ENCODE peak calls at places on chromosome 10, in nine cellular contexts. One of them, this sample, is unnamed.
A peak's percentile ranks its signal among the peaks of the same experiment; 100 is the strongest.

GRCh38 chr10:1083581-1083980 is 27.4 kb downstream of the WDR37 start:
- DNase-seq in stimulated activated CD8-positive, alpha-beta memory T cell treated with anti-CD3 and anti-CD28 coated beads, Interleukin-7, amount 100 ng/mL, for 4 hours: no peak
- DNase-seq in astrocyte of the spinal cord: no peak
- DNase-seq in NCI-H1436: no peak
- DNase-seq in T follicular helper cell: no peak
- DNase-seq in activated CD8-positive, alpha-beta memory T cell treated with anti-CD3 and anti-CD28 coated beads, Interleukin-2, amount 50 U/mL, for 48 hours: no peak
- DNase-seq in activated naive CD8-positive, alpha-beta T cell treated with anti-CD3 and anti-CD28 coated beads for 36 hours: no peak
- DNase-seq in T-cell: no peak
- DNase-seq in activated CD4-positive, alpha-beta T cell treated with anti-CD3 and anti-CD28 coated beads for 48 hours: no peak
- DNase-seq in this sample: no peak

GRCh38 chr10:62817120-62817762 is 1.1 kb upstream of the EGR2 start:
- DNase-seq in T-cell: no peak
- DNase-seq in T follicular helper cell: peak; percentile 46
- DNase-seq in astrocyte of the spinal cord: peak; percentile 32
- DNase-seq in activated CD4-positive, alpha-beta T cell treated with anti-CD3 and anti-CD28 coated beads for 48 hours: peak; percentile 73
- DNase-seq in activated CD8-positive, alpha-beta memory T cell treated with anti-CD3 and anti-CD28 coated beads, Interleukin-2, amount 50 U/mL, for 48 hours: peak; percentile 84
- DNase-seq in activated naive CD8-positive, alpha-beta T cell treated with anti-CD3 and anti-CD28 coated beads for 36 hours: peak; percentile 69
- DNase-seq in stimulated activated CD8-positive, alpha-beta memory T cell treated with anti-CD3 and anti-CD28 coated beads, Interleukin-7, amount 100 ng/mL, for 4 hours: peak; percentile 55
- DNase-seq in NCI-H1436: no peak
- DNase-seq in this sample: no peak

GRCh38 chr10:71390435-71390820 is 6.3 kb upstream of the CDH23 start:
- DNase-seq in activated naive CD8-positive, alpha-beta T cell treated with anti-CD3 and anti-CD28 coated beads for 36 hours: no peak
- DNase-seq in T-cell: no peak
- DNase-seq in activated CD8-positive, alpha-beta memory T cell treated with anti-CD3 and anti-CD28 coated beads, Interleukin-2, amount 50 U/mL, for 48 hours: no peak
- DNase-seq in stimulated activated CD8-positive, alpha-beta memory T cell treated with anti-CD3 and anti-CD28 coated beads, Interleukin-7, amount 100 ng/mL, for 4 hours: no peak
- DNase-seq in NCI-H1436: no peak
- DNase-seq in astrocyte of the spinal cord: no peak
- DNase-seq in T follicular helper cell: no peak
- DNase-seq in activated CD4-positive, alpha-beta T cell treated with anti-CD3 and anti-CD28 coated beads for 48 hours: no peak
- DNase-seq in this sample: no peak

GRCh38 chr10:50526185-50526584 is 97.6 kb downstream of the SGMS1 start:
- DNase-seq in T follicular helper cell: no peak
- DNase-seq in astrocyte of the spinal cord: no peak
- DNase-seq in activated CD8-positive, alpha-beta memory T cell treated with anti-CD3 and anti-CD28 coated beads, Interleukin-2, amount 50 U/mL, for 48 hours: no peak
- DNase-seq in activated naive CD8-positive, alpha-beta T cell treated with anti-CD3 and anti-CD28 coated beads for 36 hours: no peak
- DNase-seq in NCI-H1436: no peak
- DNase-seq in T-cell: no peak
- DNase-seq in activated CD4-positive, alpha-beta T cell treated with anti-CD3 and anti-CD28 coated beads for 48 hours: no peak
- DNase-seq in stimulated activated CD8-positive, alpha-beta memory T cell treated with anti-CD3 and anti-CD28 coated beads, Interleukin-7, amount 100 ng/mL, for 4 hours: no peak
- DNase-seq in this sample: no peak

GRCh38 chr10:129888784-129889616 is 75.1 kb downstream of the EBF3 start:
- DNase-seq in activated naive CD8-positive, alpha-beta T cell treated with anti-CD3 and anti-CD28 coated beads for 36 hours: peak; percentile 56
- DNase-seq in T-cell: peak; percentile 27
- DNase-seq in astrocyte of the spinal cord: no peak
- DNase-seq in stimulated activated CD8-positive, alpha-beta memory T cell treated with anti-CD3 and anti-CD28 coated beads, Interleukin-7, amount 100 ng/mL, for 4 hours: no peak
- DNase-seq in NCI-H1436: no peak
- DNase-seq in activated CD4-positive, alpha-beta T cell treated with anti-CD3 and anti-CD28 coated beads for 48 hours: peak; percentile 64
- DNase-seq in T follicular helper cell: peak; percentile 14
- DNase-seq in activated CD8-positive, alpha-beta memory T cell treated with anti-CD3 and anti-CD28 coated beads, Interleukin-2, amount 50 U/mL, for 48 hours: peak; percentile 80
- DNase-seq in this sample: no peak

GRCh38 chr10:102581401-102581800 is 62.9 kb upstream of the TRIM8 start:
- DNase-seq in activated naive CD8-positive, alpha-beta T cell treated with anti-CD3 and anti-CD28 coated beads for 36 hours: no peak
- DNase-seq in T-cell: no peak
- DNase-seq in astrocyte of the spinal cord: no peak
- DNase-seq in T follicular helper cell: no peak
- DNase-seq in activated CD4-positive, alpha-beta T cell treated with anti-CD3 and anti-CD28 coated beads for 48 hours: no peak
- DNase-seq in activated CD8-positive, alpha-beta memory T cell treated with anti-CD3 and anti-CD28 coated beads, Interleukin-2, amount 50 U/mL, for 48 hours: no peak
- DNase-seq in stimulated activated CD8-positive, alpha-beta memory T cell treated with anti-CD3 and anti-CD28 coated beads, Interleukin-7, amount 100 ng/mL, for 4 hours: no peak
- DNase-seq in NCI-H1436: no peak
- DNase-seq in this sample: no peak

GRCh38 chr10:96244354-96244753 is 27.0 kb downstream of the BLNK start:
- DNase-seq in activated CD4-positive, alpha-beta T cell treated with anti-CD3 and anti-CD28 coated beads for 48 hours: no peak
- DNase-seq in activated CD8-positive, alpha-beta memory T cell treated with anti-CD3 and anti-CD28 coated beads, Interleukin-2, amount 50 U/mL, for 48 hours: no peak
- DNase-seq in stimulated activated CD8-positive, alpha-beta memory T cell treated with anti-CD3 and anti-CD28 coated beads, Interleukin-7, amount 100 ng/mL, for 4 hours: no peak
- DNase-seq in NCI-H1436: no peak
- DNase-seq in T follicular helper cell: no peak
- DNase-seq in T-cell: no peak
- DNase-seq in astrocyte of the spinal cord: no peak
- DNase-seq in activated naive CD8-positive, alpha-beta T cell treated with anti-CD3 and anti-CD28 coated beads for 36 hours: no peak
- DNase-seq in this sample: no peak

GRCh38 chr10:3567291-3567963 is 217.6 kb downstream of the KLF6 start:
- DNase-seq in NCI-H1436: no peak
- DNase-seq in T-cell: no peak
- DNase-seq in stimulated activated CD8-positive, alpha-beta memory T cell treated with anti-CD3 and anti-CD28 coated beads, Interleukin-7, amount 100 ng/mL, for 4 hours: no peak
- DNase-seq in activated naive CD8-positive, alpha-beta T cell treated with anti-CD3 and anti-CD28 coated beads for 36 hours: no peak
- DNase-seq in astrocyte of the spinal cord: no peak
- DNase-seq in activated CD4-positive, alpha-beta T cell treated with anti-CD3 and anti-CD28 coated beads for 48 hours: no peak
- DNase-seq in activated CD8-positive, alpha-beta memory T cell treated with anti-CD3 and anti-CD28 coated beads, Interleukin-2, amount 50 U/mL, for 48 hours: no peak
- DNase-seq in T follicular helper cell: no peak
- DNase-seq in this sample: no peak

GRCh38 chr10:102641398-102641797 is 2.9 kb upstream of the TRIM8 start:
- DNase-seq in activated CD4-positive, alpha-beta T cell treated with anti-CD3 and anti-CD28 coated beads for 48 hours: no peak
- DNase-seq in astrocyte of the spinal cord: no peak
- DNase-seq in stimulated activated CD8-positive, alpha-beta memory T cell treated with anti-CD3 and anti-CD28 coated beads, Interleukin-7, amount 100 ng/mL, for 4 hours: no peak
- DNase-seq in activated naive CD8-positive, alpha-beta T cell treated with anti-CD3 and anti-CD28 coated beads for 36 hours: no peak
- DNase-seq in activated CD8-positive, alpha-beta memory T cell treated with anti-CD3 and anti-CD28 coated beads, Interleukin-2, amount 50 U/mL, for 48 hours: no peak
- DNase-seq in T-cell: no peak
- DNase-seq in T follicular helper cell: no peak
- DNase-seq in NCI-H1436: no peak
- DNase-seq in this sample: no peak

GRCh38 chr10:60444494-60445064 is 54.9 kb upstream of the ANK3 start:
- DNase-seq in activated naive CD8-positive, alpha-beta T cell treated with anti-CD3 and anti-CD28 coated beads for 36 hours: no peak
- DNase-seq in activated CD4-positive, alpha-beta T cell treated with anti-CD3 and anti-CD28 coated beads for 48 hours: no peak
- DNase-seq in stimulated activated CD8-positive, alpha-beta memory T cell treated with anti-CD3 and anti-CD28 coated beads, Interleukin-7, amount 100 ng/mL, for 4 hours: no peak
- DNase-seq in T follicular helper cell: no peak
- DNase-seq in T-cell: no peak
- DNase-seq in astrocyte of the spinal cord: peak; percentile 73
- DNase-seq in activated CD8-positive, alpha-beta memory T cell treated with anti-CD3 and anti-CD28 coated beads, Interleukin-2, amount 50 U/mL, for 48 hours: no peak
- DNase-seq in NCI-H1436: peak; percentile 15
- DNase-seq in this sample: no peak

GRCh38 chr10:121157998-121158397 is 306.8 kb downstream of the WDR11 start:
- DNase-seq in astrocyte of the spinal cord: peak; percentile 28
- DNase-seq in activated naive CD8-positive, alpha-beta T cell treated with anti-CD3 and anti-CD28 coated beads for 36 hours: no peak
- DNase-seq in activated CD4-positive, alpha-beta T cell treated with anti-CD3 and anti-CD28 coated beads for 48 hours: no peak
- DNase-seq in T-cell: no peak
- DNase-seq in T follicular helper cell: no peak
- DNase-seq in NCI-H1436: no peak
- DNase-seq in activated CD8-positive, alpha-beta memory T cell treated with anti-CD3 and anti-CD28 coated beads, Interleukin-2, amount 50 U/mL, for 48 hours: no peak
- DNase-seq in stimulated activated CD8-positive, alpha-beta memory T cell treated with anti-CD3 and anti-CD28 coated beads, Interleukin-7, amount 100 ng/mL, for 4 hours: no peak
- DNase-seq in this sample: peak; percentile 42